ENCODE peak calls at places on chromosomes 1 and 21, in nine cellular contexts. J is thoracic aorta, O is prostate gland, I is endothelial cell, S is astrocyte of the spinal cord, L is pancreas, A is kidney epithelial cell, G is Calu3, N is GM10248. Y is an unnamed sample.

GRCh38 chr1:167627865-167628641 is 2.0 kb upstream of the RCSD1 start:
- DNase-seq in J (no peak), O (no peak), I (no peak), S (no peak), L (no peak), A (no peak), G (no peak), N (peak; percentile 84), Y (peak; percentile 81)

GRCh38 chr1:149848811-149849210 is 50.6 kb upstream of the BOLA1 start:
- DNase-seq in J (no peak), O (peak; percentile 3), I (peak; percentile 1), S (peak; percentile 10), L (peak; percentile 3), A (no peak), G (no peak), N (no peak), Y (no peak)

GRCh38 chr21:34822957-34823356 is 154.2 kb downstream of the CLIC6 start:
- DNase-seq in J (no peak), O (no peak), I (no peak), S (peak; percentile 73), L (no peak), A (peak; percentile 88), G (no peak), N (no peak), Y (no peak)

GRCh38 chr21:29271927-29272333 is 26.8 kb upstream of the BACH1 start:
- DNase-seq in J (no peak), O (no peak), I (no peak), S (no peak), L (no peak), A (no peak), G (no peak), N (no peak), Y (no peak)

GRCh38 chr1:177128665-177129281 is 35.7 kb downstream of the ASTN1 start:
- DNase-seq in J (no peak), O (no peak), I (no peak), S (no peak), L (no peak), A (no peak), G (no peak), N (no peak), Y (no peak)

GRCh38 chr21:21232320-21232719 is 234.1 kb downstream of the NCAM2 start:
- DNase-seq in J (no peak), O (no peak), I (peak; percentile 9), S (peak; percentile 66), L (no peak), A (no peak), G (no peak), N (no peak), Y (no peak)

GRCh38 chr1:158931055-158931737 is at the start of gene PYHIN1:
- DNase-seq in J (no peak), O (no peak), I (no peak), S (no peak), L (no peak), A (no peak), G (no peak), N (no peak), Y (no peak)

GRCh38 chr1:223714849-223715709 is 2.7 kb downstream of the CAPN2 start:
- DNase-seq in J (no peak), O (peak; percentile 50), I (peak; percentile 15), S (peak; percentile 83), L (no peak), A (no peak), G (peak; percentile 89), N (no peak), Y (no peak)

GRCh38 chr1:201172999-201173610 is 17.5 kb upstream of the IGFN1 start:
- DNase-seq in J (no peak), O (no peak), I (no peak), S (no peak), L (no peak), A (no peak), G (no peak), N (no peak), Y (no peak)

GRCh38 chr1:209609403-209610377 is 26.2 kb downstream of the CAMK1G start:
- DNase-seq in J (no peak), O (no peak), I (no peak), S (no peak), L (no peak), A (no peak), G (no peak), N (no peak), Y (no peak)

DNA sequence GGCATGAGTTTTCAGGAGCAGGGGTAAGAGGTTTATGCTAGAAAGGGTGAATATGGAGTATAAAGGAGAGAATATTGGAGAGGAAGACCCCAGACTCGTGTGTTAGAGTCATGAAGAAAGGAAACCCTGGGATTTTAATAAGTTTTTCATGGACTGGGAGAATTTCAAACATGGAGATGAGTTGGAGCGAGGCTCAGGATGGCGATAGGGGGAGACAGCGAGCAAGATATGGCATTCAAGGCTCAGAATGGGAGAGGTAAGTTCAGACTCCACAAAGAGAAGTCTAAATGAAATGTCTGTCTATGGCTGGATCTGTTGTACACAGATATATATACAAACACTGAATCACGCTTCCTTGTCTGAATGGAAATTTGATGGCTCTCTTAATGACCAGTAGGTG is 92.5 kb downstream of the LRRC40 start:
- DNase-seq in J (no peak), O (no peak), I (no peak), S (no peak), L (no peak), A (no peak), G (no peak), N (no peak), Y (no peak)
- TF ChIP-seq CTCF in J (no peak), O (no peak), I (no peak), S (peak; percentile 13), L (no peak), A (peak; percentile 13), G (no peak), N (peak; percentile 8), Y (no peak)

GRCh38 chr1:31695327-31695726 is 8.5 kb downstream of the COL16A1 start:
- DNase-seq in J (no peak), O (no peak), I (no peak), S (no peak), L (no peak), A (no peak), G (no peak), N (no peak), Y (no peak)

GRCh38 chr1:31691951-31692350 is 11.9 kb downstream of the COL16A1 start:
- DNase-seq in J (no peak), O (no peak), I (no peak), S (no peak), L (no peak), A (no peak), G (no peak), N (no peak), Y (no peak)

GRCh38 chr1:31694910-31695300 is 8.9 kb downstream of the COL16A1 start:
- DNase-seq in J (no peak), O (no peak), I (no peak), S (no peak), L (no peak), A (no peak), G (no peak), N (no peak), Y (no peak)

GRCh38 chr1:31696246-31696645 is 7.6 kb downstream of the COL16A1 start:
- DNase-seq in J (no peak), O (peak; percentile 59), I (no peak), S (no peak), L (no peak), A (no peak), G (peak; percentile 89), N (no peak), Y (no peak)

DNA sequence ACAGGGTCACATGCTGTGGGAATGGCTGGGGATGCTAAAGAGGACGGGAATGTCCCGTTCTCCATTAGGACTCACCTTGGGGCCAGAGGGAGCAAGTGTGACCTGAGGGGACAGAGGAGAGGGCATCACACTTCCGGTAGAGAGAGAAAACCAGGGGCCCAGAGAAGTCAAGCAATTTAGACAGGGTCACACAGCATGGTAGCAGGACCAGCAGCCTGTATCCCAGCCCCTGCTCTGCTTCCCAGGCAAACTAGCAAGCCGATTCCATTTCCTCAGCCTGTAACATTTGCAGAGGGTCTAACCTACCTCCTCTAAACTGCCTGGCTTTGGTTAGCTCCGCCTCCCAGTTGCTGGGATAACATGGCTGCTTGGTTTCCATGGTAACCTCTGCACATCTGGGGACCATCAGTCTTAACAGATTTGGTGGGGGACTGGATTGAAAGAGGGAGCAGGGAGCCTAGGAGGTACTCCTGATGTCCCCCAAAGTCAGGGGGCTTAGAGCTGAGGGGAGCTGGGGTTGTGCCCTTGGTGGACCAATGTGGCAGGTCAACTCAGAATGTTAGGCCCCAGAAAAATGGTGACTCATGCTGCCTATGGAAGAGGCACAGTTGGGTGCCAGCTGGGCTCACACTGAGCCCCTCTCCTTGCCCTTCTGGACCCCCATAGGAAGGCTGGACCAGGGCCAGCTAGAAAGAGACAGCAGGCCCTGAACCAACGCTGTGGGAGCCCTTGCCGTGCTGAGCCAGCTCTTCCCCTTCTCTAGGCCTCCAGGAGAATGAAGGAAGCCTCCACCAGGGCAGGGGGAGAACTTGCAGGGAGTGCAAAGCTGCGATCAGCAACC is 9.5 kb downstream of the COL16A1 start:
- DNase-seq in J (no peak), O (no peak), I (no peak), S (no peak), L (no peak), A (no peak), G (no peak), N (no peak), Y (no peak)
- TF ChIP-seq CTCF in J (no peak), O (no peak), I (no peak), S (no peak), L (no peak), A (no peak), G (no peak), N (no peak), Y (no peak)

DNA sequence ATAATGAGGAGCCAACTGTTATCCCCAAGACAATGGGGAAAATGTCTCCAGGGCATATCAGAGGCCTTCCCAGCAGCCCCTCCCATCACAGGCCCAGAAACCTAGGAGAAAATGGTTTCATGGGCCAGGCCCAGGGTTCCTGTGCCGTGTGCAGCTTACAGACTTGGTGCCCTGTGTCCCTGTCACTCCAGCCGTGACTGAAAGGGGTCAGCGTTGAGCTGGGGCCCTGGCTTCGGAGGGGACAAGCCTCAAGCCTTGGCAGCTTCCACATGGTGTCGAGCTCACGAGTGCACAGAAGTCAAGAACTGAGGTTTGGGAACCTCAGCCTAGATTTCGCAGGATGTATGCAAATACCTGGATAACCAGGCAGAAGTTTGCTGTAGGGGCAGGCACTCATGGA is 18.1 kb downstream of the SIPA1L2 start:
- DNase-seq in J (no peak), O (no peak), I (peak; percentile 40), S (no peak), L (no peak), A (no peak), G (no peak), N (no peak), Y (no peak)
- TF ChIP-seq CTCF in J (no peak), O (no peak), I (no peak), S (no peak), L (no peak), A (no peak), G (no peak), N (no peak), Y (peak; percentile 7)

DNA sequence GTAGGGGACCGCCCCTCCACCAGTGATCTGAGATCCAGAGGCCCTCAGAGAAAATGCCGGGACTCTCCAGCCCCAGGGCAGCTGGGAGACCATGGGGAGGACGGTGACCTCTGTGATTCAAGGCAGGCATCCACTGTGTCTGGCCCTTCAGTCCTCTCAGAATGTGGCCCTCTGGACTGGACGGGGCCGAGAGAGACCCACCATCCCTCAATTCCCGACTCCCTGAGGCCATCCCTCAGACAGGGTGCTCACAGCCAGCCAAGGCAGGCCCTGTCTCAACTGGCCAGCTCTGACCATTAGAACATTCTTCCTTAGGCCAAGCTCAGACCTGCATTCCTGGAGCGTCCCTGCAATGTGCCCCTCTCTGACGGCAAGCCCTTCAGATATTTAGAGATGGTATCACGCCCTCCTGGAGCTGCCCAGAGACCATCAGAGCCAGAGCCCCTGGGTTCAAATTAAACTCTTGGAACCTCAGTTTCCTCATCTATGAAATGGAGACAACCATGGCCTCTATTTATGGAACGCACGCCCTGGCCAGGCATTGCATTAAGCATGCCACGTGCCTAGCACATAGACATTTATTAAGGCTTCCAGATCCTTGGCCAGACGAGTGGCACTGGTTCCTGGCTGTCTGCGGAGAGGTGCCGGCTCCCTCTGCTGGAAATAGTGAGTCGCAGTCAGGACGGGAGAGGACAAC is 9.6 kb upstream of the EPS8L3 start:
- DNase-seq in J (peak; percentile 57), O (peak; percentile 89), I (peak; percentile 77), S (peak; percentile 83), L (peak; percentile 82), A (peak; percentile 48), G (peak; percentile 72), N (peak; percentile 87), Y (peak; percentile 88)
- TF ChIP-seq CTCF in J (peak; percentile 84), O (peak; percentile 90), I (peak; percentile 51), S (peak; percentile 94), L (peak; percentile 68), A (peak; percentile 89), G (peak; percentile 52), N (peak; percentile 91), Y (peak; percentile 81)